ENCODE peak calls at places on chromosomes 6 and 20, in four cellular contexts. M is activated CD8-positive, alpha-beta T cell treated with anti-CD3 and anti-CD28 coated beads for 36 hours; C is body of pancreas; L is CD4-positive, alpha-beta T cell. A is an unnamed sample.

GRCh38 chr20:47973519-47974233 is 188.4 kb upstream of the SULF2 start:
- DNase-seq in M (no peak), C (peak), L (no peak), A (peak)

GRCh38 chr20:54085425-54085824 is 15.0 kb upstream of the BCAS1 start:
- DNase-seq in M (no peak), C (no peak), L (no peak), A (no peak)

GRCh38 chr20:8215516-8215915 is 83.5 kb downstream of the PLCB1 start:
- DNase-seq in M (no peak), C (no peak), L (no peak), A (peak)

GRCh38 chr6:100217641-100218040 is 223.6 kb upstream of the MCHR2 start:
- DNase-seq in M (no peak), C (no peak), L (no peak), A (no peak)

GRCh38 chr20:19909696-19910095 is 107.5 kb upstream of the NAA20 start:
- DNase-seq in M (no peak), C (peak), L (no peak), A (no peak)

GRCh38 chr20:4688342-4688741 is 33.4 kb upstream of the PRND start:
- DNase-seq in M (no peak), C (no peak), L (no peak), A (no peak)

GRCh38 chr20:658731-659291 is 5.8 kb upstream of the SRXN1 start:
- DNase-seq in M (no peak), C (no peak), L (no peak), A (no peak)

GRCh38 chr6:149450679-149451360 is 34.0 kb downstream of the ZC3H12D start:
- DNase-seq in M (peak), C (peak), L (no peak), A (no peak)

GRCh38 chr20:37362231-37362792 is 16.4 kb downstream of the SRC start:
- DNase-seq in M (no peak), C (no peak), L (no peak), A (no peak)

GRCh38 chr6:157157228-157157627 is 166.1 kb downstream of the TMEM242 start:
- DNase-seq in M (no peak), C (no peak), L (no peak), A (no peak)

GRCh38 chr6:157158456-157158855 is 164.9 kb downstream of the TMEM242 start:
- DNase-seq in M (no peak), C (no peak), L (no peak), A (no peak)

GRCh38 chr6:157161912-157162311 is 161.4 kb downstream of the TMEM242 start:
- DNase-seq in M (no peak), C (no peak), L (no peak), A (no peak)

GRCh38 chr6:157159339-157159738 is 164.0 kb downstream of the TMEM242 start:
- DNase-seq in M (no peak), C (no peak), L (no peak), A (no peak)

DNA sequence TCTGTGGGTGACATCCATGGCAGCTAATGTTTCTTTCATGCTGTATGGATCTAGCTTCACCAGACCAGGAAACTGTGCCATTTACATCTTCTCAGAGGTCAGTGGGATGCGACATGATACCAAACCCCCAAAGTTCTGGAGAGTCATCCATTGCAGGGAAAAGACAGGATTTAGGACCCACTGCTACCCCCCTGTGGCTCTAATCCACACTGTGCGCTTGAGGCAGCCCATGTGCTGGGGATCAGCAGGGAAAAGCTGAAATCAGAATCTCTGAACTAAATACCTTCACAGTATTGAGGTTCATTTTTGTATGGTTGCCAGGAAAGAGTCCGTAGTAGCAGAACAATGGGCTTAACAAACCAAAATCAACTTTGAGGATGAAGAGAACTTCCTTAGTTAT is 164.4 kb downstream of the TMEM242 start:
- DNase-seq in M (no peak), C (no peak), L (no peak), A (no peak)
- TF ChIP-seq CTCF in M (no peak), C (no peak), L (no peak), A (peak)

GRCh38 chr6:36791553-36792171 is 47.6 kb downstream of the CPNE5 start:
- DNase-seq in M (no peak), C (peak), L (no peak), A (no peak)
- TF ChIP-seq CTCF in M (no peak), C (no peak), L (no peak), A (no peak)

GRCh38 chr6:70215460-70215859 is 87.4 kb downstream of the COL9A1 start:
- DNase-seq in M (no peak), C (no peak), L (no peak), A (no peak)

GRCh38 chr6:70208235-70208790 is 94.6 kb downstream of the COL9A1 start:
- DNase-seq in M (no peak), C (no peak), L (no peak), A (no peak)

GRCh38 chr6:70210462-70210861 is 92.4 kb downstream of the COL9A1 start:
- DNase-seq in M (no peak), C (no peak), L (no peak), A (no peak)
- TF ChIP-seq CTCF in M (no peak), C (no peak), L (no peak), A (peak)

DNA sequence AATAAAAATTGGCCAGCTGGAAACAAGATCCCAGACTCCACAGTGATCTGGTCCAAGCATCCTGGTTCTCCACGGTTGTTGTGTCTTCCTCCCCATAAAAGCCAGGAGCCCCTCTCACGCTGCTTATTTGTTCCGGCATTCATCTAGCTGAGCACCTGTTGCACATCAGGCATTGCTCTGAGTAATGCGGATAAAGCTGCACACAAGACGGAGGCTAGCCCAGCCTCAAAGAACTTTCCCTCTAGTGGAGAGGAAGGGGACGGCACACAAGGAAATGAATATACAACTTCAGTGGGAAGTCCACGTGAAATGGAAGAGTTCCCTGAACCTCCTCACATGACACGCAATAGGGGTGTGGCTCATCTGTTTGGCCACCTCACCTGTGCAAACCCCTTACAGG is 30.3 kb upstream of the NXT1 start:
- DNase-seq in M (no peak), C (no peak), L (no peak), A (no peak)
- TF ChIP-seq CTCF in M (no peak), C (no peak), L (no peak), A (peak)

GRCh38 chr6:9566096-9566495 is 848.8 kb downstream of the TFAP2A start:
- DNase-seq in M (no peak), C (no peak), L (no peak), A (no peak)

GRCh38 chr6:9563996-9564395 is 850.9 kb downstream of the TFAP2A start:
- DNase-seq in M (no peak), C (no peak), L (no peak), A (peak)
- TF ChIP-seq CTCF in M (no peak), C (no peak), L (no peak), A (no peak)

DNA sequence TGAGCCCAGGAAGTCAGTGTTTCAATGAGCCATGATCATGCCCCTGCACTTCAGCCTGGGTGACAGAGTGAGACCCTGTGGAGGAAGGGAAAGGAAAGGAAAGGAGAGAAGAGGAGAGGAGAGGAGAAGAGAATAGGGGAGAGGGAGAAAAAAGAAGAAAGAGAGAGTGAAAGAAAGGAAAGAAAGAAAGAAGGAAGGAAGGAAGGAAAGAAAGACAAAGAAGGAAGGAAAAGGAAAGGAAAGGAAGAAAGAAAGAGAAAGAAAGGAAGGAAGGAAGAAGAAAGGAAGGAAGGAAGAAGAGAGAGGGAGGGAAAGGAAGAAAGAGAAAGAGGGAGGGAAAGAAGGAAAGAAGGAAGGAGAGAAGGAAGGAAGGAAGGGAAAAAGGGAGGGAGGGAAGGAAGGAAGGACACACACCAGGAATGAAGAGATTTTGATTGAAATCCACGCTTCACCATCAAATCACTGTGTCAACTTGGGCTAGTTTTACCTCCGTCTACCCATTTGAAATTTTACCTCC is 14.3 kb downstream of the WFDC8 start:
- DNase-seq in M (no peak), C (no peak), L (no peak), A (no peak)
- TF ChIP-seq CTCF in M (no peak), C (no peak), L (no peak), A (no peak)

GRCh38 chr6:47252636-47253035 is 57.1 kb downstream of the TNFRSF21 start:
- DNase-seq in M (no peak), C (no peak), L (no peak), A (no peak)
- TF ChIP-seq CTCF in M (no peak), C (no peak), L (no peak), A (no peak)

DNA sequence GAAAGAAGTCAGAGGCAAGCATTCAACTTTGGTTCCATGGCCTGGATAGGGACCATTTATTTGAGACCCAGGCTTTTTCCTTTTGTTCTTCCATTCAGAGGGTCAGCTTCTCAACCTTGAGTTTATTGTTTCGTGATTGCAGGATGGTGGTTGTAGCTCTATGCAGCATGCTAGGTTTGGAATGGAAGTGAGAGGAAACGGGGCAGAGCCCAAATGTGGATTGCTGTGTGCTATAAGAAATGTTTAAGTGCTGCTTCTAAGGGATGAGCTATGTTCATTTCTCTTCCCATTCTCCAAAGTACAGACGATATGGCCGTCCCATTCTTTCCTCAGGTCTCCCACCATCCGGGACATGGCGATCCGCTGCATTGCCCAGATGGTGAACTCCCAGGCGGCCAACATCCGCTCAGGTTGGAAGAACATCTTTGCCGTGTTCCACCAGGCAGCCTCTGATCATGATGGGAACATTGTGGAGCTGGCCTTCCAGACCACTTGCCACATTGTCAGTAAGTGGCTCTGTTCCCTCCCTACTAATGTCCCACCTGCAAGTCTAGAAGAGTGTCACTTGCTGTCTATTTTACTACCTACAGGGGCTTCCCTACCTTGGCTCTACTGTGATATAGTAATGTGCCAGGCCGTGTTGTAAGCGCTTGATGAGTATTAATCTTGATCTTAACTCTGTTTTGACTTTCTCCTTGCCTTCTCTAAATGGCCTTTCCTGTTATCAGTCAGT is 36.0 kb upstream of the CSE1L start:
- DNase-seq in M (no peak), C (peak), L (no peak), A (no peak)
- TF ChIP-seq CTCF in M (no peak), C (no peak), L (no peak), A (no peak)

A was measured in astrocyte.